ENCODE peak calls at places on chromosomes 5 and 9, in six cellular contexts. One of them, this sample, is unnamed.

GRCh38 chr9:35385042-35385441 is 104.9 kb upstream of the RUSC2 start:
- DNase-seq in LHCN-M2: peak
- DNase-seq in HCT116: no peak
- DNase-seq in stomach: no peak
- DNase-seq in HEK293T: no peak
- DNase-seq in RWPE1: no peak
- DNase-seq in this sample: no peak

GRCh38 chr9:76456202-76456926 is 2.6 kb upstream of the GCNT1 start:
- DNase-seq in LHCN-M2: peak
- DNase-seq in HCT116: no peak
- DNase-seq in stomach: peak
- DNase-seq in HEK293T: no peak
- DNase-seq in RWPE1: peak
- DNase-seq in this sample: peak

GRCh38 chr5:113361701-113362100 is 73.1 kb downstream of the TSSK1B start:
- DNase-seq in LHCN-M2: no peak
- DNase-seq in HCT116: no peak
- DNase-seq in stomach: no peak
- DNase-seq in HEK293T: no peak
- DNase-seq in RWPE1: no peak
- DNase-seq in this sample: no peak

GRCh38 chr5:147691134-147691533 is 91.4 kb downstream of the JAKMIP2 start:
- DNase-seq in LHCN-M2: no peak
- DNase-seq in HCT116: no peak
- DNase-seq in stomach: no peak
- DNase-seq in HEK293T: no peak
- DNase-seq in RWPE1: no peak
- DNase-seq in this sample: no peak

GRCh38 chr5:39943811-39944210 is 519.0 kb upstream of the DAB2 start:
- DNase-seq in LHCN-M2: no peak
- DNase-seq in HCT116: no peak
- DNase-seq in stomach: no peak
- DNase-seq in HEK293T: no peak
- DNase-seq in RWPE1: no peak
- DNase-seq in this sample: no peak

GRCh38 chr9:113978954-113979712 is 99.0 kb downstream of the AMBP start:
- DNase-seq in LHCN-M2: no peak
- DNase-seq in HCT116: no peak
- DNase-seq in stomach: no peak
- DNase-seq in HEK293T: no peak
- DNase-seq in RWPE1: no peak
- DNase-seq in this sample: no peak

GRCh38 chr9:94746541-94747505 is 20.3 kb downstream of the AOPEP start:
- DNase-seq in LHCN-M2: no peak
- DNase-seq in HCT116: no peak
- DNase-seq in stomach: no peak
- DNase-seq in HEK293T: no peak
- DNase-seq in RWPE1: no peak
- DNase-seq in this sample: no peak

GRCh38 chr5:135317286-135317685 is 81.7 kb downstream of the MACROH2A1 start:
- DNase-seq in LHCN-M2: no peak
- DNase-seq in HCT116: no peak
- DNase-seq in stomach: peak
- DNase-seq in HEK293T: no peak
- DNase-seq in RWPE1: no peak
- DNase-seq in this sample: no peak

GRCh38 chr9:33132249-33132772 is 34.8 kb downstream of the B4GALT1 start:
- DNase-seq in LHCN-M2: peak
- DNase-seq in HCT116: no peak
- DNase-seq in stomach: no peak
- DNase-seq in HEK293T: no peak
- DNase-seq in RWPE1: peak
- DNase-seq in this sample: no peak

GRCh38 chr5:42268630-42269029 is 154.6 kb upstream of the GHR start:
- DNase-seq in LHCN-M2: peak
- DNase-seq in HCT116: no peak
- DNase-seq in stomach: no peak
- DNase-seq in HEK293T: no peak
- DNase-seq in RWPE1: no peak
- DNase-seq in this sample: no peak

GRCh38 chr9:115548826-115549225 is 430.9 kb upstream of the TNC start:
- DNase-seq in LHCN-M2: peak
- DNase-seq in HCT116: no peak
- DNase-seq in stomach: no peak
- DNase-seq in HEK293T: no peak
- DNase-seq in RWPE1: no peak
- DNase-seq in this sample: no peak

GRCh38 chr5:96517294-96517693 is 84.2 kb upstream of the PCSK1 start:
- DNase-seq in LHCN-M2: peak
- DNase-seq in HCT116: no peak
- DNase-seq in stomach: no peak
- DNase-seq in HEK293T: no peak
- DNase-seq in RWPE1: no peak
- DNase-seq in this sample: no peak

GRCh38 chr9:114278356-114278755 is 44.5 kb upstream of the ORM1 start:
- DNase-seq in LHCN-M2: no peak
- DNase-seq in HCT116: no peak
- DNase-seq in stomach: no peak
- DNase-seq in HEK293T: no peak
- DNase-seq in RWPE1: no peak
- DNase-seq in this sample: no peak

GRCh38 chr9:130297371-130297770 is 31.8 kb downstream of the HMCN2 start:
- DNase-seq in LHCN-M2: no peak
- DNase-seq in HCT116: no peak
- DNase-seq in stomach: no peak
- DNase-seq in HEK293T: no peak
- DNase-seq in RWPE1: no peak
- DNase-seq in this sample: no peak

GRCh38 chr9:109976328-109976702 is 196.3 kb downstream of the PALM2AKAP2 start:
- DNase-seq in LHCN-M2: no peak
- DNase-seq in HCT116: no peak
- DNase-seq in stomach: no peak
- DNase-seq in HEK293T: no peak
- DNase-seq in RWPE1: no peak
- DNase-seq in this sample: no peak

GRCh38 chr9:94889627-94890026 is 163.1 kb downstream of the AOPEP start:
- DNase-seq in LHCN-M2: no peak
- DNase-seq in HCT116: no peak
- DNase-seq in stomach: no peak
- DNase-seq in HEK293T: no peak
- DNase-seq in RWPE1: no peak
- DNase-seq in this sample: no peak

GRCh38 chr5:135213034-135213386 is 179.0 kb upstream of the PITX1 start:
- DNase-seq in LHCN-M2: no peak
- DNase-seq in HCT116: no peak
- DNase-seq in stomach: no peak
- DNase-seq in HEK293T: no peak
- DNase-seq in RWPE1: no peak
- DNase-seq in this sample: no peak

GRCh38 chr5:62948294-62948693 is 369.7 kb downstream of the LRRC70 start:
- DNase-seq in LHCN-M2: no peak
- DNase-seq in HCT116: no peak
- DNase-seq in stomach: no peak
- DNase-seq in HEK293T: no peak
- DNase-seq in RWPE1: no peak
- DNase-seq in this sample: no peak

GRCh38 chr5:142807378-142807911 is 37.3 kb downstream of the ARHGAP26 start:
- DNase-seq in LHCN-M2: no peak
- DNase-seq in HCT116: no peak
- DNase-seq in stomach: no peak
- DNase-seq in HEK293T: no peak
- DNase-seq in RWPE1: no peak
- DNase-seq in this sample: no peak

GRCh38 chr5:59125961-59126360 is 543.1 kb downstream of the RAB3C start:
- DNase-seq in LHCN-M2: no peak
- DNase-seq in HCT116: no peak
- DNase-seq in stomach: no peak
- DNase-seq in HEK293T: no peak
- DNase-seq in RWPE1: no peak
- DNase-seq in this sample: no peak

GRCh38 chr9:79166005-79166404 is 405.8 kb upstream of the TLE4 start:
- DNase-seq in LHCN-M2: no peak
- DNase-seq in HCT116: no peak
- DNase-seq in stomach: no peak
- DNase-seq in HEK293T: no peak
- DNase-seq in RWPE1: no peak
- DNase-seq in this sample: no peak

GRCh38 chr9:104774831-104775573 is 11.1 kb downstream of the NIPSNAP3B start:
- DNase-seq in LHCN-M2: no peak
- DNase-seq in HCT116: no peak
- DNase-seq in stomach: no peak
- DNase-seq in HEK293T: no peak
- DNase-seq in RWPE1: no peak
- DNase-seq in this sample: no peak

GRCh38 chr5:96247097-96247675 is 185.9 kb downstream of the PCSK1 start:
- DNase-seq in LHCN-M2: peak
- DNase-seq in HCT116: no peak
- DNase-seq in stomach: peak
- DNase-seq in HEK293T: no peak
- DNase-seq in RWPE1: peak
- DNase-seq in this sample: no peak

GRCh38 chr5:141747646-141748229 is 65.7 kb upstream of the ARAP3 start:
- DNase-seq in LHCN-M2: no peak
- DNase-seq in HCT116: no peak
- DNase-seq in stomach: no peak
- DNase-seq in HEK293T: no peak
- DNase-seq in RWPE1: no peak
- DNase-seq in this sample: no peak

GRCh38 chr5:68436686-68437520 is 221.3 kb downstream of the PIK3R1 start:
- DNase-seq in LHCN-M2: peak
- DNase-seq in HCT116: no peak
- DNase-seq in stomach: no peak
- DNase-seq in HEK293T: no peak
- DNase-seq in RWPE1: no peak
- DNase-seq in this sample: no peak

GRCh38 chr9:85202596-85202995 is 533.1 kb downstream of the NTRK2 start:
- DNase-seq in LHCN-M2: no peak
- DNase-seq in HCT116: no peak
- DNase-seq in stomach: no peak
- DNase-seq in HEK293T: no peak
- DNase-seq in RWPE1: no peak
- DNase-seq in this sample: no peak

GRCh38 chr9:126965541-126966428 is 51.2 kb downstream of the RALGPS1 start:
- DNase-seq in LHCN-M2: peak
- DNase-seq in HCT116: peak
- DNase-seq in stomach: peak
- DNase-seq in HEK293T: peak
- DNase-seq in RWPE1: peak
- DNase-seq in this sample: no peak

GRCh38 chr9:70672136-70672535 is 257.7 kb upstream of the KLF9 start:
- DNase-seq in LHCN-M2: peak
- DNase-seq in HCT116: no peak
- DNase-seq in stomach: no peak
- DNase-seq in HEK293T: no peak
- DNase-seq in RWPE1: no peak
- DNase-seq in this sample: no peak

GRCh38 chr5:98173334-98173733 is 600.1 kb upstream of the RGMB start:
- DNase-seq in LHCN-M2: peak
- DNase-seq in HCT116: no peak
- DNase-seq in stomach: no peak
- DNase-seq in HEK293T: no peak
- DNase-seq in RWPE1: no peak
- DNase-seq in this sample: no peak

GRCh38 chr9:127942152-127943010 is 4.7 kb upstream of the DPM2 start:
- DNase-seq in LHCN-M2: peak
- DNase-seq in HCT116: no peak
- DNase-seq in stomach: peak
- DNase-seq in HEK293T: peak
- DNase-seq in RWPE1: peak
- DNase-seq in this sample: peak